ENCODE peak calls at places on chromosome 12, in four cellular contexts. Q is keratinocyte; P is activated naive CD4-positive, alpha-beta T cell treated with anti-CD3 and anti-CD28 coated beads, Interleukin-2, amount 10 ng/mL, durations not matched to agents 7 days and 5 days; I is T-cell. G is an unnamed sample.

GRCh38 chr12:71551529-71551928 is 111.9 kb downstream of the LGR5 start:
- DNase-seq in Q (no peak), P (no peak), I (no peak), G (no peak)

GRCh38 chr12:21774358-21775129 is at the start of gene KCNJ8:
- DNase-seq in Q (no peak), P (no peak), I (no peak), G (no peak)

GRCh38 chr12:115354476-115354890 is 670.5 kb upstream of the TBX3 start:
- DNase-seq in Q (no peak), P (no peak), I (no peak), G (no peak)

GRCh38 chr12:48907243-48907642 is 18.0 kb downstream of the FKBP11 start:
- DNase-seq in Q (no peak), P (no peak), I (no peak), G (no peak)

GRCh38 chr12:52395761-52396434 is 10.2 kb downstream of the KRT82 start:
- DNase-seq in Q (no peak), P (peak), I (no peak), G (no peak)

GRCh38 chr12:82758743-82759142 is 72.0 kb downstream of the TMTC2 start:
- DNase-seq in Q (no peak), P (no peak), I (no peak), G (no peak)

GRCh38 chr12:112111931-112112330 is 3.3 kb upstream of the NAA25 start:
- DNase-seq in Q (no peak), P (no peak), I (no peak), G (no peak)

GRCh38 chr12:65826513-65827171 is 2.4 kb downstream of the HMGA2 start:
- DNase-seq in Q (no peak), P (no peak), I (no peak), G (no peak)

GRCh38 chr12:29149691-29150382 is 759 bp downstream of the FAR2 start:
- DNase-seq in Q (no peak), P (peak), I (no peak), G (no peak)

GRCh38 chr12:104213952-104214351 is 1.6 kb upstream of the TXNRD1 start:
- DNase-seq in Q (no peak), P (no peak), I (no peak), G (no peak)

GRCh38 chr12:3117628-3118027 is 40.4 kb downstream of the TSPAN9 start:
- DNase-seq in Q (no peak), P (no peak), I (no peak), G (no peak)

GRCh38 chr12:51846911-51847829 is 1.3 kb downstream of the FIGNL2 start:
- DNase-seq in Q (no peak), P (peak), I (peak), G (peak)

GRCh38 chr12:124369055-124369900 is 74.4 kb downstream of the RFLNA start:
- DNase-seq in Q (no peak), P (no peak), I (no peak), G (no peak)

GRCh38 chr12:31393004-31393550 is 67.1 kb upstream of the SINHCAF start:
- DNase-seq in Q (no peak), P (no peak), I (no peak), G (no peak)

GRCh38 chr12:26867084-26867483 is 34.1 kb upstream of the ITPR2 start:
- DNase-seq in Q (no peak), P (no peak), I (no peak), G (no peak)

GRCh38 chr12:111451649-111452129 is 46.0 kb downstream of the SH2B3 start:
- DNase-seq in Q (no peak), P (no peak), I (no peak), G (no peak)

GRCh38 chr12:61804301-61804700 is 455.9 kb upstream of the USP15 start:
- DNase-seq in Q (no peak), P (no peak), I (no peak), G (no peak)

GRCh38 chr12:110370732-110371141 is 32.8 kb downstream of the ANAPC7 start:
- DNase-seq in Q (peak), P (no peak), I (no peak), G (no peak)

GRCh38 chr12:90938451-90938850 is 16.5 kb downstream of the CCER1 start:
- DNase-seq in Q (no peak), P (no peak), I (no peak), G (no peak)

GRCh38 chr12:124418791-124419190 is 123.9 kb downstream of the RFLNA start:
- DNase-seq in Q (no peak), P (no peak), I (no peak), G (no peak)

GRCh38 chr12:47821346-47821706 is 1.6 kb upstream of the HDAC7 start:
- DNase-seq in Q (no peak), P (no peak), I (no peak), G (no peak)

G was measured in CD8-positive, alpha-beta T cell.